ENCODE peak calls at places on chromosomes 5 and 9, in nine cellular contexts. E, T, X, A, R, J, Q, V and I are unnamed samples.

GRCh38 chr5:59007460-59008063 is 424.7 kb downstream of the RAB3C start:
- DNase-seq in E (peak; percentile 42), T (no peak), X (peak; percentile 31), A (no peak), R (no peak), J (peak; percentile 33), Q (peak; percentile 9), V (no peak), I (no peak)

GRCh38 chr5:89028579-89029272 is 145.7 kb upstream of the MEF2C start:
- DNase-seq in E (no peak), T (no peak), X (no peak), A (no peak), R (no peak), J (no peak), Q (no peak), V (no peak), I (no peak)

GRCh38 chr9:5518061-5518936 is 8.0 kb downstream of the PDCD1LG2 start:
- DNase-seq in E (no peak), T (no peak), X (no peak), A (no peak), R (no peak), J (no peak), Q (no peak), V (no peak), I (no peak)

GRCh38 chr9:109264865-109265532 is 55.9 kb downstream of the EPB41L4B start:
- DNase-seq in E (peak; percentile 88), T (no peak), X (no peak), A (no peak), R (no peak), J (no peak), Q (no peak), V (no peak), I (no peak)

GRCh38 chr5:12615141-12615820 is 711.0 kb upstream of the CTNND2 start:
- DNase-seq in E (no peak), T (no peak), X (no peak), A (no peak), R (no peak), J (no peak), Q (no peak), V (no peak), I (no peak)

GRCh38 chr9:34524349-34524748 is 1.6 kb upstream of the ENHO start:
- DNase-seq in E (no peak), T (no peak), X (no peak), A (no peak), R (no peak), J (no peak), Q (no peak), V (no peak), I (no peak)

GRCh38 chr5:166991586-166991985 is 1299.9 kb upstream of the WWC1 start:
- DNase-seq in E (no peak), T (no peak), X (no peak), A (no peak), R (no peak), J (no peak), Q (no peak), V (no peak), I (no peak)

GRCh38 chr9:35967042-35967441 is 9.1 kb upstream of the OR2S2 start:
- DNase-seq in E (peak; percentile 18), T (no peak), X (no peak), A (no peak), R (no peak), J (peak; percentile 5), Q (no peak), V (no peak), I (no peak)

GRCh38 chr9:70765935-70766334 is 351.5 kb upstream of the KLF9 start:
- DNase-seq in E (no peak), T (no peak), X (no peak), A (no peak), R (no peak), J (no peak), Q (no peak), V (no peak), I (no peak)

GRCh38 chr9:131733601-131734061 is 6.2 kb downstream of the RAPGEF1 start:
- DNase-seq in E (no peak), T (peak; percentile 57), X (peak; percentile 87), A (no peak), R (peak; percentile 19), J (no peak), Q (peak; percentile 58), V (no peak), I (peak; percentile 54)

GRCh38 chr5:137491121-137491520 is 8.0 kb downstream of the SPOCK1 start:
- DNase-seq in E (no peak), T (no peak), X (no peak), A (peak; percentile 34), R (no peak), J (no peak), Q (no peak), V (no peak), I (no peak)

GRCh38 chr5:149035282-149035882 is 27.5 kb downstream of the SH3TC2 start:
- DNase-seq in E (peak; percentile 74), T (peak; percentile 79), X (peak; percentile 78), A (peak; percentile 59), R (peak; percentile 46), J (peak; percentile 51), Q (peak; percentile 60), V (peak; percentile 37), I (peak; percentile 11)

GRCh38 chr5:74206571-74207550 is 433.7 kb downstream of the ENC1 start:
- DNase-seq in E (peak; percentile 96), T (no peak), X (no peak), A (no peak), R (no peak), J (peak; percentile 86), Q (peak; percentile 28), V (no peak), I (no peak)

GRCh38 chr9:84301851-84302250 is 38.7 kb downstream of the SLC28A3 start:
- DNase-seq in E (no peak), T (no peak), X (no peak), A (no peak), R (no peak), J (no peak), Q (no peak), V (no peak), I (no peak)

GRCh38 chr5:165525268-165525667 is 2019.8 kb downstream of the MAT2B start:
- DNase-seq in E (no peak), T (no peak), X (peak; percentile 20), A (no peak), R (no peak), J (no peak), Q (no peak), V (no peak), I (no peak)

GRCh38 chr9:26643826-26644225 is 248.8 kb downstream of the CAAP1 start:
- DNase-seq in E (no peak), T (no peak), X (no peak), A (no peak), R (no peak), J (no peak), Q (no peak), V (no peak), I (no peak)

GRCh38 chr5:180816608-180817534 is 14.3 kb upstream of the MGAT1 start:
- DNase-seq in E (no peak), T (no peak), X (peak; percentile 63), A (no peak), R (no peak), J (no peak), Q (no peak), V (no peak), I (no peak)

GRCh38 chr5:72539038-72539437 is 31.8 kb upstream of the ZNF366 start:
- DNase-seq in E (no peak), T (no peak), X (no peak), A (no peak), R (no peak), J (no peak), Q (no peak), V (no peak), I (no peak)

GRCh38 chr9:118693645-118694044 is 675.6 kb downstream of the BRINP1 start:
- DNase-seq in E (no peak), T (no peak), X (peak; percentile 1), A (no peak), R (no peak), J (no peak), Q (no peak), V (no peak), I (no peak)

GRCh38 chr5:103511554-103511885 is 51.1 kb downstream of the NUDT12 start:
- DNase-seq in E (no peak), T (no peak), X (no peak), A (no peak), R (no peak), J (no peak), Q (no peak), V (no peak), I (no peak)

GRCh38 chr9:119370816-119371215 is 1.6 kb upstream of the BRINP1 start:
- DNase-seq in E (no peak), T (peak; percentile 20), X (peak; percentile 21), A (no peak), R (no peak), J (no peak), Q (no peak), V (no peak), I (no peak)

GRCh38 chr9:129717991-129718390 is 34.9 kb downstream of the PTGES start:
- DNase-seq in E (no peak), T (no peak), X (no peak), A (no peak), R (no peak), J (no peak), Q (no peak), V (no peak), I (no peak)

GRCh38 chr9:125522328-125522725 is 184.7 kb downstream of the MAPKAP1 start:
- DNase-seq in E (no peak), T (no peak), X (peak; percentile 8), A (no peak), R (no peak), J (no peak), Q (no peak), V (no peak), I (no peak)

GRCh38 chr5:163571755-163572154 is 66.3 kb downstream of the MAT2B start:
- DNase-seq in E (no peak), T (no peak), X (no peak), A (no peak), R (no peak), J (no peak), Q (peak; percentile 3), V (no peak), I (no peak)